ENCODE peak calls at places on chromosomes 13 and 19, in five cellular contexts. N is WTC11, E is AG09319, D is activated T-cell treated with anti-CD3 and anti-CD28 coated beads for 24 hours, Q is HTR-8/SVneo. U is an unnamed sample.

GRCh38 chr19:9018163-9018875 is 8.1 kb upstream of the MUC16 start:
- DNase-seq in N (no peak), E (no peak), D (no peak), Q (no peak), U (no peak)

GRCh38 chr13:94416454-94417080 is 62.9 kb downstream of the DCT start:
- DNase-seq in N (peak), E (no peak), D (no peak), Q (no peak), U (no peak)

GRCh38 chr19:41224632-41225031 is 5.6 kb downstream of the AXL start:
- DNase-seq in N (no peak), E (no peak), D (no peak), Q (no peak), U (no peak)

GRCh38 chr19:7492142-7493055 is 3.6 kb upstream of the PEX11G start:
- DNase-seq in N (no peak), E (no peak), D (peak), Q (no peak), U (no peak)

GRCh38 chr19:16467581-16467980 is 4.2 kb downstream of the EPS15L1 start:
- DNase-seq in N (no peak), E (no peak), D (no peak), Q (no peak), U (no peak)

GRCh38 chr19:19407640-19407933 is 2.1 kb downstream of the GATAD2A start:
- DNase-seq in N (no peak), E (no peak), D (no peak), Q (no peak), U (no peak)

GRCh38 chr19:1767464-1767933 is 14.2 kb downstream of the ONECUT3 start:
- DNase-seq in N (peak), E (no peak), D (peak), Q (peak), U (no peak)

GRCh38 chr13:25688524-25688923 is 316.8 kb downstream of the ATP8A2 start:
- DNase-seq in N (no peak), E (no peak), D (no peak), Q (no peak), U (peak)

U was measured in osteocyte.